ENCODE peak calls at places on chromosomes 3 and 15, in four cellular contexts. L, W, X and Y are unnamed samples.

GRCh38 chr15:62739507-62739906 is 303.0 kb upstream of the TPM1 start:
- DNase-seq in L (no peak), W (no peak), X (no peak), Y (no peak)

GRCh38 chr15:48631191-48631770 is 14.2 kb downstream of the FBN1 start:
- DNase-seq in L (no peak), W (no peak), X (no peak), Y (no peak)

GRCh38 chr3:153192327-153192726 is 30.3 kb downstream of the RAP2B start:
- DNase-seq in L (no peak), W (no peak), X (no peak), Y (no peak)

GRCh38 chr3:49248828-49249227 is 28.2 kb downstream of the C3orf62 start:
- DNase-seq in L (no peak), W (no peak), X (no peak), Y (no peak)

GRCh38 chr3:193910886-193911738 is 224.8 kb upstream of the HES1 start:
- DNase-seq in L (no peak), W (no peak), X (no peak), Y (no peak)

GRCh38 chr3:193016437-193016887 is 98.8 kb upstream of the MB21D2 start:
- DNase-seq in L (no peak), W (no peak), X (no peak), Y (no peak)

GRCh38 chr3:23806322-23807160 is 786 bp downstream of the UBE2E1 start:
- DNase-seq in L (no peak), W (no peak), X (peak), Y (peak)

GRCh38 chr15:80478075-80478474 is 73.9 kb downstream of the ARNT2 start:
- DNase-seq in L (no peak), W (no peak), X (no peak), Y (no peak)

GRCh38 chr3:69090021-69090420 is 5.3 kb downstream of the ARL6IP5 start:
- DNase-seq in L (no peak), W (no peak), X (no peak), Y (no peak)

GRCh38 chr3:122992628-122993570 is 34.7 kb downstream of the SEMA5B start:
- DNase-seq in L (no peak), W (no peak), X (no peak), Y (no peak)

GRCh38 chr3:27669505-27670085 is 52.5 kb downstream of the EOMES start:
- DNase-seq in L (no peak), W (no peak), X (no peak), Y (no peak)

GRCh38 chr15:82647835-82648256 is 683 bp upstream of the CPEB1 start:
- DNase-seq in L (no peak), W (no peak), X (no peak), Y (peak)

GRCh38 chr3:108222813-108223307 is 636 bp upstream of the IFT57 start:
- DNase-seq in L (no peak), W (no peak), X (no peak), Y (no peak)

GRCh38 chr3:9067352-9067975 is 104.2 kb upstream of the RAD18 start:
- DNase-seq in L (no peak), W (no peak), X (peak), Y (no peak)

GRCh38 chr3:66481071-66482001 is 19.5 kb downstream of the LRIG1 start:
- DNase-seq in L (no peak), W (no peak), X (peak), Y (no peak)

GRCh38 chr3:66354561-66354960 is 133.8 kb downstream of the SLC25A26 start:
- DNase-seq in L (no peak), W (no peak), X (no peak), Y (no peak)

GRCh38 chr3:89314454-89314853 is 207.0 kb downstream of the EPHA3 start:
- DNase-seq in L (no peak), W (no peak), X (no peak), Y (no peak)

GRCh38 chr3:98812851-98813374 is 49.8 kb downstream of the ST3GAL6 start:
- DNase-seq in L (no peak), W (no peak), X (peak), Y (no peak)

GRCh38 chr3:9278085-9278484 is 28.6 kb upstream of the SRGAP3 start:
- DNase-seq in L (no peak), W (no peak), X (no peak), Y (no peak)

GRCh38 chr3:108250626-108251025 is 28.4 kb upstream of the IFT57 start:
- DNase-seq in L (no peak), W (no peak), X (no peak), Y (no peak)

GRCh38 chr3:33355611-33356010 is 78.4 kb downstream of the FBXL2 start:
- DNase-seq in L (no peak), W (no peak), X (no peak), Y (no peak)

GRCh38 chr15:92294759-92295158 is 98.9 kb upstream of the ST8SIA2 start:
- DNase-seq in L (no peak), W (no peak), X (no peak), Y (no peak)

GRCh38 chr15:80489030-80489594 is 84.9 kb downstream of the ARNT2 start:
- DNase-seq in L (no peak), W (no peak), X (no peak), Y (no peak)

GRCh38 chr3:29153811-29154210 is 127.1 kb upstream of the RBMS3 start:
- DNase-seq in L (no peak), W (no peak), X (no peak), Y (no peak)

GRCh38 chr15:29805043-29805707 is 17.1 kb downstream of the TJP1 start:
- DNase-seq in L (no peak), W (no peak), X (peak), Y (no peak)

GRCh38 chr3:46848271-46849097 is 14.8 kb downstream of the MYL3 start:
- DNase-seq in L (peak), W (no peak), X (peak), Y (no peak)

GRCh38 chr3:194019766-194020165 is 116.2 kb upstream of the HES1 start:
- DNase-seq in L (no peak), W (no peak), X (no peak), Y (no peak)

GRCh38 chr3:177822826-177823225 is 625.5 kb upstream of the TBL1XR1 start:
- DNase-seq in L (no peak), W (no peak), X (no peak), Y (no peak)

GRCh38 chr3:64188810-64189560 is 36.3 kb downstream of the PRICKLE2 start:
- DNase-seq in L (no peak), W (no peak), X (no peak), Y (no peak)

GRCh38 chr3:149473314-149473990 is 1.0 kb upstream of the TM4SF4 start:
- DNase-seq in L (no peak), W (no peak), X (no peak), Y (no peak)

GRCh38 chr15:91853968-91854943 is 748 bp downstream of the SLCO3A1 start:
- DNase-seq in L (no peak), W (no peak), X (no peak), Y (no peak)

GRCh38 chr15:31297221-31297879 is 29.3 kb upstream of the KLF13 start:
- DNase-seq in L (peak), W (peak), X (peak), Y (no peak)

GRCh38 chr3:195729476-195729875 is 8.7 kb downstream of the MUC20 start:
- DNase-seq in L (no peak), W (no peak), X (no peak), Y (no peak)

GRCh38 chr15:89559865-89560264 is 15.4 kb upstream of the TICRR start:
- DNase-seq in L (no peak), W (no peak), X (no peak), Y (no peak)

GRCh38 chr3:195817578-195818135 is 5.9 kb upstream of the MUC4 start:
- DNase-seq in L (no peak), W (no peak), X (no peak), Y (no peak)

GRCh38 chr3:182045721-182046120 is 334.0 kb downstream of the SOX2 start:
- DNase-seq in L (no peak), W (no peak), X (no peak), Y (no peak)

GRCh38 chr3:179957264-179957845 is 79.4 kb downstream of the PEX5L start:
- DNase-seq in L (no peak), W (no peak), X (no peak), Y (no peak)

GRCh38 chr3:195693428-195694216 is 27.2 kb upstream of the MUC20 start:
- DNase-seq in L (peak), W (no peak), X (no peak), Y (no peak)

GRCh38 chr3:54965746-54966145 is 37.9 kb upstream of the LRTM1 start:
- DNase-seq in L (no peak), W (no peak), X (no peak), Y (no peak)

GRCh38 chr3:107598926-107599754 is 76.4 kb downstream of the BBX start:
- DNase-seq in L (no peak), W (no peak), X (peak), Y (no peak)